ENCODE peak calls at places on chromosomes 4 and X, in ten cellular contexts. R is WERI-Rb-1; G is upper lobe of right lung; O is Peyer's patch; U is CD8-positive, alpha-beta T cell; J is GM12878; M is bronchial epithelial cell; N is body of pancreas; D is transverse colon; W is PC-3. Z is an unnamed sample.

GRCh38 chr4:79467246-79467932 is 59.4 kb upstream of the GK2 start:
- DNase-seq in O (no peak), M (peak; percentile 0), D (no peak), G (no peak), R (no peak), N (no peak), U (no peak), J (no peak), W (no peak), Z (no peak)

GRCh38 chr4:39699676-39700409 is 1.9 kb downstream of the UBE2K start:
- DNase-seq in O (no peak), W (peak; percentile 34), D (no peak), M (peak; percentile 57), J (no peak), N (no peak), R (no peak), G (no peak), U (no peak), Z (no peak)

GRCh38 chrX:123860506-123860840 is 620 bp downstream of the XIAP start:
- DNase-seq in R (no peak), M (peak; percentile 34), N (no peak), U (no peak), W (peak; percentile 24), J (peak; percentile 21), G (no peak), O (no peak), D (peak; percentile 62), Z (no peak)

GRCh38 chr4:182743815-182744214 is 173.4 kb downstream of the DCTD start:
- DNase-seq in R (no peak), M (no peak), N (no peak), U (no peak), O (no peak), D (no peak), W (no peak), J (no peak), G (no peak), Z (no peak)

GRCh38 chr4:82733636-82734035 is 65.0 kb downstream of the SCD5 start:
- DNase-seq in R (no peak), J (no peak), G (no peak), U (no peak), N (no peak), D (no peak), W (peak; percentile 67), M (peak; percentile 91), O (no peak), Z (peak; percentile 77)

GRCh38 chr4:174389439-174389838 is 105.7 kb downstream of the CEP44 start:
- DNase-seq in G (no peak), W (peak; percentile 34), D (no peak), M (peak; percentile 72), J (no peak), N (no peak), U (no peak), R (no peak), O (no peak), Z (no peak)

GRCh38 chr4:150462743-150463142 is 119.2 kb upstream of the MAB21L2 start:
- DNase-seq in N (no peak), G (no peak), J (no peak), O (no peak), M (peak; percentile 48), W (peak; percentile 73), U (no peak), R (no peak), D (no peak), Z (no peak)

GRCh38 chr4:173119818-173120217 is 48.8 kb upstream of the GALNT7 start:
- DNase-seq in D (no peak), G (no peak), O (no peak), W (peak; percentile 28), J (no peak), M (peak; percentile 84), U (no peak), R (no peak), N (no peak), Z (no peak)

GRCh38 chrX:130778773-130779172 is 124.2 kb downstream of the ENOX2 start:
- DNase-seq in W (no peak), M (peak; percentile 38), O (no peak), U (no peak), G (no peak), D (no peak), J (no peak), N (no peak), R (no peak), Z (no peak)

GRCh38 chrX:106707771-106708454 is 18.6 kb upstream of the RNF128 start:
- DNase-seq in D (no peak), W (peak; percentile 78), G (no peak), O (no peak), N (no peak), J (no peak), M (peak; percentile 95), R (no peak), U (no peak), Z (peak; percentile 76)

DNA sequence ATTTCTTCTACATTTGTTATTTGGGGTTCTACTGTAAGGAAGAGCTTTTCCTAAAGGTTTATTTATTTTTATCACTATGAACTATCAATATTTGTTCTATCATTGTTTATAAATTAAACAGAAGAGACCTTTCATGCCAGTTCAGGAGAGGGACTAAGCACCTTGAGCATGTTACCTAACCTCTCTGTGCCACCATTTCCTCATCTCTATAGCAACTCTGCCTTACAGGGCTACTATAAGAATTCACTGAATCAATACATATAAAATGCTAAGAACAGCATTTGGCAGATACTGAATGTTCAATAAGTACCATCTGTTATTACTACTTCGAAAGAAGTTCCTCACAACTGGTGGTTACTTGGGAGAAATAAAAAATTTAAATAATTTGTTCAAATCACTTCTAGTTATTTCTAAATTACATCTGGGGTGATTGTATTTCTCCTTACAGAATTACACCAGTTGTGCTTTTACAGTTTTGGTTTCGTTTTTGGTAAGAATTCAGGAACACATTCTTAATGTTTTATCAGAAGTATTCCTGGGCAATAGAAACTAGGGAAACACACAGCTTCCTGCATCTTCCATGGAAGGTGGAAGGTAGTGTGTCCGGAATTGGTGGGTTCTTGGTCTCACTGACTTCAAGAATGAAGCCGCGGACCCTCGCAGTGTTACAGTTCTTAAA is 32.9 kb downstream of the EREG start:
- DNase-seq in R (no peak), W (peak; percentile 23), G (no peak), D (no peak), J (no peak), O (no peak), M (no peak), N (no peak), U (no peak), Z (no peak)
- H3K4me3 ChIP-seq in R (no peak overlapping the region), W (peak overlapping the region; percentile 70), G (peak overlapping the region; percentile 47), D (peak overlapping the region; percentile 23), J (peak overlapping the region; percentile 79), O (peak overlapping the region; percentile 37), M (no peak overlapping the region), N (no peak overlapping the region), U (peak overlapping the region; percentile 93), Z (no peak overlapping the region)

DNA sequence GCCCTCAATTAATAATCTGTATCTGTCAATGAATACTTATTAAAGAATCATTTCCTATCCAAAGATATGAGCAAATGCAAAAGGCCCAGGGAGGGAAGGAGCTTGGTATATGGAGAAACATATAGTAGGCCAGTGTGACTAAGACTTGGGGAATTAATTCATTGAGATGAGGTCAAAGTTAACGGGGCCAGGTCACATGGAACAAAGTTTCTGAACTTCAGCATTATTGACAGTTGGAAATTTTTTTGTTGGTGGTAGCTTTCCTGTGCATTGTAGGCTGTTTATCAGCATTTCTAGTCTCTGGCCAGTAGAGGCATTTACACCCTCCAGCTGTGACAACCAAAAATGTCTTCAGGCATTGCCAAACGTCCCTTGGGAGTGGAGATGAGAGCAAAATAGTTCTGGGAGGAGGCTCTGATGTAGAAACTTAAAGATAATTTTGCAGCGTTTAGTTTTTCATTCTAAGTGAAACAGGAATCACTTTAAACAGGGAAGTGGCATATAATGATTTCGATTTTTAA is 202.0 kb downstream of the SLC4A4 start:
- DNase-seq in G (no peak), M (no peak), O (no peak), R (no peak), W (peak; percentile 22), D (no peak), U (no peak), J (no peak), N (no peak), Z (no peak)
- TF ChIP-seq CTCF in G (no peak), M (no peak), O (no peak), R (no peak), W (peak; percentile 53), D (no peak), U (no peak), J (no peak), N (no peak), Z (no peak)

GRCh38 chr4:8216443-8217245 is 17.6 kb downstream of the SH3TC1 start:
- DNase-seq in O (no peak), U (no peak), D (no peak), N (no peak), M (no peak), R (no peak), G (no peak), W (no peak), J (no peak), Z (no peak)

GRCh38 chr4:8218371-8219050 is 19.4 kb downstream of the SH3TC1 start:
- DNase-seq in N (no peak), J (no peak), R (no peak), W (no peak), U (no peak), G (no peak), D (no peak), M (no peak), O (no peak), Z (no peak)

GRCh38 chr4:8219236-8219635 is 20.1 kb downstream of the SH3TC1 start:
- DNase-seq in D (no peak), J (no peak), M (no peak), R (no peak), O (no peak), G (no peak), N (no peak), W (no peak), U (no peak), Z (no peak)

GRCh38 chr4:8217246-8217511 is 18.1 kb downstream of the SH3TC1 start:
- DNase-seq in M (no peak), G (no peak), W (no peak), R (no peak), O (no peak), N (no peak), J (no peak), D (no peak), U (no peak), Z (no peak)

GRCh38 chr4:8217871-8218270 is 18.8 kb downstream of the SH3TC1 start:
- DNase-seq in U (no peak), W (no peak), M (no peak), G (no peak), O (no peak), R (no peak), D (no peak), J (no peak), N (no peak), Z (no peak)
- H3K36me3 ChIP-seq in U (no peaks in the 10 kb centered on the region), W (no peaks in the 10 kb centered on the region), M (peaks cover 57% of the 10 kb centered on the region), G (peaks cover 53% of the 10 kb centered on the region), O (peaks cover 1% of the 10 kb centered on the region), R (no peaks in the 10 kb centered on the region), D (no peaks in the 10 kb centered on the region), J (peaks cover 20% of the 10 kb centered on the region), N (no peaks in the 10 kb centered on the region), Z (no peaks in the 10 kb centered on the region)

DNA sequence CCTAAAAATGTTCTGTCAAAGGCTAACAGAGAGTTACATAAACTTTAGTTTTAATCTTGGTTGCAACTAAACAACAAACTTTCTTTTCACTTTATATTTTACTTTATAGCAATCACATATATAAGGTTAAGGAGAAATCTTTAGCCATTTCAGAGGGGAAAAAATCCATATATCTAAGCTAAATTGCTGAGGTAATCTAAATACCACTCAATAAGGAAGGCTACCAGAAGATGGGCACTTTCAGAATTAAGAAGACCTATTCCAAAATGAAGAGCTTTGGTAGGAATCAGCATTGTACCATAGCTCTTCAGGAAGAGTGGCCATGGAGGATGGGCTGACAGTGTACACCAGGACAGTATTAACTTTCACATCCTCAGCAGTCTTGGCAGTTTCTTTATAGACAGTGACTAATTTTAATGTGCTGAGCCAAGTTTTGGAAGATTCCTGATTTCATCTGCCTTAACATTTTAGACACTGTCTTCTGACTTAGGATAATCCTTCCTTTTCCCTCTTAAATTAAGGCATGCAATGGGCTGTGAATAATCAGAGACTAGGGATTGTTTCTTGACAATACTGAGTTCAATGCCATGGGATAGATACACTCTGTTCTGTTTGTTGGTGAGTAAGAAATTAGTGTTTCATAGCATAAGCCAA is 7.1 kb downstream of the FAT4 start:
- DNase-seq in M (peak; percentile 62), O (no peak), J (no peak), W (peak; percentile 48), U (no peak), N (no peak), G (no peak), D (no peak), R (no peak), Z (no peak)
- H3K4me3 ChIP-seq in M (no peak overlapping the region), O (no peak overlapping the region), J (no peak overlapping the region), W (peak overlapping the region; percentile 32), U (no peak overlapping the region), N (no peak overlapping the region), G (peak overlapping the region; percentile 28), D (no peak overlapping the region), R (no peak overlapping the region), Z (no peak overlapping the region)